ENCODE peak calls at places on chromosomes 5 and 9, in six cellular contexts. X is GM10248, O is H1, Y is HL-60, I is A673, T is lung. C is an unnamed sample.

GRCh38 chr5:12704955-12705354 is 800.7 kb upstream of the CTNND2 start:
- DNase-seq in O (no peak), X (no peak), T (no peak), I (no peak), Y (no peak), C (no peak)

GRCh38 chr5:115267617-115268016 is 4.9 kb upstream of the PGGT1B start:
- DNase-seq in O (no peak), X (no peak), Y (no peak), I (no peak), T (no peak), C (no peak)

GRCh38 chr9:137296214-137297059 is 5.6 kb downstream of the NRARP start:
- DNase-seq in Y (no peak), X (no peak), O (no peak), T (no peak), I (no peak), C (peak; percentile 30)

GRCh38 chr9:15104826-15105420 is 194.7 kb upstream of the FREM1 start:
- DNase-seq in X (peak; percentile 32), I (no peak), Y (peak; percentile 1), O (peak; percentile 53), T (peak; percentile 32), C (peak; percentile 21)

GRCh38 chr5:122130152-122130551 is 806 bp downstream of the ZNF474 start:
- DNase-seq in O (no peak), X (no peak), Y (no peak), I (no peak), T (no peak), C (no peak)

GRCh38 chr5:124583469-124584350 is 162.7 kb downstream of the ZNF608 start:
- DNase-seq in O (no peak), T (no peak), X (peak; percentile 72), Y (no peak), I (peak; percentile 23), C (no peak)

GRCh38 chr5:98031926-98032325 is 741.5 kb upstream of the RGMB start:
- DNase-seq in I (no peak), T (no peak), X (no peak), O (no peak), Y (no peak), C (no peak)

GRCh38 chr9:87577746-87578145 is 80.1 kb downstream of the DAPK1 start:
- DNase-seq in Y (no peak), T (no peak), I (no peak), O (no peak), X (no peak), C (no peak)

GRCh38 chr5:85823462-85824426 is 794.0 kb upstream of the COX7C start:
- DNase-seq in O (no peak), T (no peak), X (no peak), Y (no peak), I (peak; percentile 6), C (no peak)

GRCh38 chr9:2016411-2017208 is 1.5 kb downstream of the SMARCA2 start:
- DNase-seq in Y (peak; percentile 86), O (peak; percentile 76), I (peak; percentile 71), X (peak; percentile 70), T (peak; percentile 81), C (peak; percentile 54)

GRCh38 chr9:21524099-21524830 is 42.2 kb upstream of the IFNE start:
- DNase-seq in Y (no peak), O (no peak), X (no peak), I (no peak), T (no peak), C (no peak)

GRCh38 chr5:11904270-11904906 is at the start of gene CTNND2:
- DNase-seq in Y (no peak), T (peak; percentile 37), I (peak; percentile 39), X (no peak), O (peak; percentile 87), C (peak; percentile 94)

GRCh38 chr9:129327552-129328283 is 149.7 kb upstream of the IER5L start:
- DNase-seq in O (no peak), X (no peak), T (no peak), Y (no peak), I (no peak), C (no peak)

GRCh38 chr5:143896981-143897380 is 85.0 kb downstream of the HMHB1 start:
- DNase-seq in I (no peak), Y (no peak), T (no peak), O (no peak), X (no peak), C (no peak)

GRCh38 chr9:112009656-112010055 is 113.0 kb downstream of the UGCG start:
- DNase-seq in I (no peak), O (no peak), Y (no peak), X (no peak), T (no peak), C (no peak)

GRCh38 chr9:117414906-117415583 is at the start of gene ASTN2:
- DNase-seq in X (peak; percentile 20), Y (no peak), I (no peak), O (peak; percentile 78), T (no peak), C (peak; percentile 71)

GRCh38 chr5:79225026-79225425 is 10.9 kb upstream of the JMY start:
- DNase-seq in X (no peak), T (no peak), Y (no peak), O (no peak), I (no peak), C (no peak)

GRCh38 chr5:133919148-133920136 is 49.0 kb downstream of the C5orf15 start:
- DNase-seq in Y (no peak), I (no peak), O (no peak), T (no peak), X (no peak), C (no peak)
- TF ChIP-seq CTCF in Y (no peak), I (peak; percentile 19), O (no peak), T (no peak), X (no peak), C (no peak)

GRCh38 chr5:1751864-1752822 is 47.5 kb downstream of the MRPL36 start:
- DNase-seq in T (no peak), X (no peak), O (no peak), I (no peak), Y (no peak), C (no peak)
- TF ChIP-seq CTCF in T (no peak), X (no peak), O (no peak), I (no peak), Y (no peak), C (no peak)

GRCh38 chr5:34915139-34915855 is at the start of the genes BRIX1 and RAD1:
- DNase-seq in X (peak; percentile 92), T (peak; percentile 97), O (peak; percentile 91), I (peak; percentile 99), Y (peak; percentile 97), C (peak; percentile 96)
- TF ChIP-seq CTCF in X (no peak), T (no peak), O (no peak), I (no peak), Y (no peak), C (no peak)

DNA sequence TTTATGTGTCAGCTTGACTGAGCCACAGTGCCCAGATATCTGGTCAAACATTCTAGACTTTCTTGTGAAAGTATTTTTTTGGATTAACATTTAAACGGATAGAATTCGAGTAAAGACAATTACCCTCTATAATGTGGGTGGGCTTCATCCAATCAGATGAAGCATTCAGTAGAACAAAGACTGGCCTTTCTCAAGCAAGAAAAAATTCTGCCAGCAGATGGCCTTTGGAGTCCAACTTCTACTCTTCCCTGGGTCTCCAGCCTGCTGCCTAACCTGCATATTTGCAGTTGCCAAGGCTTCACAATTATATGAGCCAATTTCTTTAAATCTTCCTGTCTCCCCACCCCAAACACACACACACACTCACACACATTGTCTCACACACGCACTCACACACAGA is 86.4 kb downstream of the MED10 start:
- DNase-seq in O (no peak), T (no peak), X (no peak), Y (no peak), I (peak; percentile 68), C (no peak)
- TF ChIP-seq CTCF in O (no peak), T (no peak), X (peak; percentile 26), Y (no peak), I (peak; percentile 49), C (peak; percentile 23)

GRCh38 chr5:92222449-92222848 is 839.3 kb upstream of the ARRDC3 start:
- DNase-seq in O (no peak), Y (no peak), I (peak; percentile 3), T (no peak), X (no peak), C (no peak)
- TF ChIP-seq CTCF in O (peak; percentile 18), Y (no peak), I (peak; percentile 31), T (no peak), X (no peak), C (no peak)

GRCh38 chr5:22889714-22890113 is 36.6 kb upstream of the CDH12 start:
- DNase-seq in Y (no peak), O (no peak), I (peak; percentile 14), T (no peak), X (no peak), C (no peak)
- TF ChIP-seq CTCF in Y (no peak), O (no peak), I (peak; percentile 56), T (no peak), X (peak; percentile 27), C (no peak)

DNA sequence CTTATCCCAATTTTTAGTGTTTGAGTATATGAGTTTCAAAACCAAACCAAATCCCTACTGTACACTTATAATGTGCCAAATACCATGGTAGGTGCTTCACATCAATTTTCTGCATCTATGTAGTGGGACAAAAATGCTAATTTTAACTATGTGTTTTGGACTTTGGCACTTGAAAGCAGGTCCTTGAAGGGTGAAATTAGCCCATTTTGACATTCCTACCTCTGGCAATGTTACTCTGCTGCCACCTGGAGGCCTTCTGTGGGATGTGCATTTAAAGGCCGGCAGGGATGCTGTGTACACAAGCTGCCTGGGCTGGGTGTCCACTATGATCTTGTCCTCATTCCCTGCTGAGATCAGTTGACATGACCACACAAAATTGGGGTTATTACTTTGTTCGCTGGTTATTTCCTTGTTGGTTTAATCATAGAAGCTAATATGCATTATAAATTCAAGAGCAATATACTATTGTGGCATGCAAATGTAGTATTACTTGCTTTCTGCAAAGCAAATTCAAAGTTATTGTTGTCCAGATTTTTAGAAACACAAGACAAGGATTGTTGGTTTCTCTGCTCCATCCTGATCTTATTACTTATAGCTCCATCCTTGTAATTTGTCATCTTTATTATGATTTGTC is 166.8 kb downstream of the ARHGEF28 start:
- DNase-seq in X (peak; percentile 56), Y (peak; percentile 48), T (peak; percentile 72), I (peak; percentile 75), O (peak; percentile 86), C (peak; percentile 83)
- TF ChIP-seq CTCF in X (peak; percentile 93), Y (peak; percentile 52), T (peak; percentile 92), I (peak; percentile 93), O (peak; percentile 88), C (peak; percentile 88)

C was measured in glutamatergic neuron.